ENCODE peak calls at places on chromosomes 3 and 15, in four cellular contexts. V, X, B and O are unnamed samples.

GRCh38 chr3:72426618-72427397 is 421.4 kb downstream of the SHQ1 start:
- DNase-seq in X (no peak), B (no peak), V (no peak), O (no peak)

GRCh38 chr3:30578479-30578878 is 27.9 kb upstream of the TGFBR2 start:
- DNase-seq in X (peak; percentile 64), B (no peak), V (peak; percentile 16), O (peak; percentile 25)

GRCh38 chr3:45174234-45174633 is 28.1 kb upstream of the CDCP1 start:
- DNase-seq in X (no peak), V (no peak), B (no peak), O (no peak)

GRCh38 chr3:71684752-71685151 is 40.5 kb downstream of the EIF4E3 start:
- DNase-seq in X (no peak), B (no peak), V (peak; percentile 48), O (peak; percentile 42)

GRCh38 chr3:40719660-40720287 is 195.0 kb downstream of the ZNF621 start:
- DNase-seq in B (no peak), X (no peak), V (peak; percentile 60), O (no peak)

GRCh38 chr3:184129012-184129411 is 6.1 kb upstream of the EIF2B5 start:
- DNase-seq in B (no peak), X (peak; percentile 49), V (peak; percentile 56), O (no peak)

GRCh38 chr3:127734754-127735473 is 62.2 kb downstream of the ABTB1 start:
- DNase-seq in B (no peak), V (peak; percentile 53), X (no peak), O (peak; percentile 69)

GRCh38 chr3:185715091-185715490 is 109.8 kb downstream of the IGF2BP2 start:
- DNase-seq in X (no peak), B (no peak), V (no peak), O (no peak)

GRCh38 chr15:91113036-91113435 is 13.0 kb downstream of the SV2B start:
- DNase-seq in V (no peak), X (no peak), B (no peak), O (no peak)

GRCh38 chr3:167736264-167736787 is 805 bp downstream of the SERPINI1 start:
- DNase-seq in X (no peak), V (no peak), B (no peak), O (no peak)

GRCh38 chr15:98292442-98293240 is 332.1 kb downstream of the ARRDC4 start:
- DNase-seq in X (no peak), B (no peak), V (peak; percentile 73), O (peak; percentile 37)

GRCh38 chr3:191051037-191051436 is 148.0 kb upstream of the OSTN start:
- DNase-seq in B (no peak), V (no peak), X (no peak), O (no peak)

GRCh38 chr3:52552089-52552488 is 15.7 kb downstream of the UQCC5 start:
- DNase-seq in B (no peak), X (no peak), V (no peak), O (no peak)

GRCh38 chr3:62587579-62588031 is 214.3 kb upstream of the FEZF2 start:
- DNase-seq in V (no peak), X (no peak), B (no peak), O (no peak)

GRCh38 chr15:98904466-98905048 is 103.0 kb downstream of the PGPEP1L start:
- DNase-seq in B (no peak), X (no peak), V (peak; percentile 41), O (no peak)

GRCh38 chr15:43991235-43991634 is 164.4 kb downstream of the WDR76 start:
- DNase-seq in V (no peak), B (no peak), X (no peak), O (no peak)

GRCh38 chr3:196941846-196942225 is 492 bp downstream of the NCBP2 start:
- DNase-seq in V (peak; percentile 63), B (peak; percentile 52), X (peak; percentile 70), O (peak; percentile 46)

GRCh38 chr3:141392018-141392370 is 23.7 kb downstream of the ZBTB38 start:
- DNase-seq in V (no peak), X (no peak), B (no peak), O (no peak)

GRCh38 chr3:141393151-141394076 is 25.1 kb downstream of the ZBTB38 start:
- DNase-seq in X (no peak), B (no peak), V (peak; percentile 67), O (peak; percentile 52)

GRCh38 chr3:141392416-141392815 is 24.1 kb downstream of the ZBTB38 start:
- DNase-seq in V (no peak), X (no peak), B (no peak), O (no peak)

GRCh38 chr3:141395005-141395589 is 26.8 kb downstream of the ZBTB38 start:
- DNase-seq in V (no peak), X (no peak), B (no peak), O (no peak)

DNA sequence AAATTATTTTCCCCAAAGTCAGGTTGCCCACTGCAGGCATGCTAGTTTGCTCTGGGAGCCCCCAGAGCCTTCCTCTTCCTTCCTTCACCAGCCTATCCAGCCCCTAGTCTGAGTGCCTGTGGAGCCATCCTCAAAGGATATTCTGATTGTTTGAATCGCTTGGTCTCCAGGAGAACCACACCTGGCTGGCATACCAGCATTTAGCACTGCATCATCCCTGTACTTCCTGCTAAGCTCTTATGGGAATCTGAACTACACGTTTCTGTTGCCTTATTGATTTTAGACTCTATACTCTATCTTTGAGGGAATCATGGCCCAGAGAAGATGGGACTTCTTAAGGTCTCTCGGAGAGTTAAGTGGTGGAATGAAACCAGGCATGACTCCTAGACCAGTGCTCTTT is 26.3 kb downstream of the ZBTB38 start:
- DNase-seq in B (no peak), X (no peak), V (no peak), O (no peak)
- H3K4me1 ChIP-seq in B (no peaks in the 10 kb centered on the region), X (no peaks in the 10 kb centered on the region), V (peaks cover 21% of the 10 kb centered on the region), O (peaks cover 5% of the 10 kb centered on the region)

GRCh38 chr3:64264491-64265109 is 39.3 kb upstream of the PRICKLE2 start:
- DNase-seq in V (no peak), X (no peak), B (no peak), O (no peak)

GRCh38 chr3:64267774-64268604 is 42.7 kb upstream of the PRICKLE2 start:
- DNase-seq in X (peak; percentile 63), V (peak; percentile 64), B (no peak), O (peak; percentile 88)

GRCh38 chr3:64266065-64266874 is 41.0 kb upstream of the PRICKLE2 start:
- DNase-seq in V (peak; percentile 41), X (peak; percentile 46), B (no peak), O (no peak)

GRCh38 chr3:64268926-64269325 is 43.7 kb upstream of the PRICKLE2 start:
- DNase-seq in V (no peak), B (no peak), X (no peak), O (peak; percentile 72)

GRCh38 chr3:64266983-64267382 is 41.7 kb upstream of the PRICKLE2 start:
- DNase-seq in B (no peak), V (no peak), X (no peak), O (no peak)
- H3K27ac ChIP-seq in B (no peak overlapping the region), V (peak overlapping the region; percentile 76), X (peak overlapping the region; percentile 38), O (peak overlapping the region; percentile 90)

GRCh38 chr3:26102376-26103110 is 312.7 kb downstream of the OXSM start:
- DNase-seq in V (no peak), X (no peak), B (no peak), O (no peak)
- H3K4me1 ChIP-seq in V (no peaks in the 10 kb centered on the region), X (no peaks in the 10 kb centered on the region), B (no peaks in the 10 kb centered on the region), O (peaks cover 2% of the 10 kb centered on the region)

DNA sequence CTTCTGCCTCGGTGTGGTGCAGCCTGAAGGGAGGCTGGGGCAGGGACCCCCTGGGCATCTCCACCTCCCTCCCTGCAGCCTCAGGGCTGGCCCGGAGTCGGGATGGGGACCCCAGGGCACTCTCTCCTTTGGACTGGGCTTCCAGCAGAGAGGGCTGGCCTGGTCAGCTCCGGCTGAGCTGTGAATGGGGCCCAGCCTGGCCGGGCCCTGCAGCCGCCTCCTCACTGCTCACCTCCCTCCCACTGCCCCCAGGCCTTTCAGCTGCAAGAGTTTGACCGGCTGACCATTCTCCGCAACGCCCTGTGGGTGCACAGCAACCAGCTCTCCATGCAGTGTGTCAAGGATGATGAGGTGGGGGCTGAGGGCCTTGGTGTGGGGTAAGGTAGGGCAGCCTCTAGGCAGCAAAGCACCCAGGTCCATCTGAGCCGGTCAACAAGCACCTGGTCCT is 36.0 kb downstream of the PSTPIP1 start:
- DNase-seq in X (peak; percentile 41), B (no peak), V (peak; percentile 7), O (no peak)
- H3K27ac ChIP-seq in X (no peak overlapping the region), B (peak overlapping the region; percentile 16), V (no peak overlapping the region), O (no peak overlapping the region)

GRCh38 chr3:69762790-69763229 is 23.5 kb downstream of the MITF start:
- DNase-seq in V (no peak), B (no peak), X (no peak), O (no peak)

GRCh38 chr3:69763976-69764851 is 24.9 kb downstream of the MITF start:
- DNase-seq in X (no peak), V (no peak), B (no peak), O (no peak)

GRCh38 chr3:69764861-69765260 is 25.6 kb downstream of the MITF start:
- DNase-seq in B (no peak), V (no peak), X (no peak), O (no peak)

GRCh38 chr3:69763458-69763857 is 24.2 kb downstream of the MITF start:
- DNase-seq in X (no peak), V (peak; percentile 24), B (no peak), O (no peak)

DNA sequence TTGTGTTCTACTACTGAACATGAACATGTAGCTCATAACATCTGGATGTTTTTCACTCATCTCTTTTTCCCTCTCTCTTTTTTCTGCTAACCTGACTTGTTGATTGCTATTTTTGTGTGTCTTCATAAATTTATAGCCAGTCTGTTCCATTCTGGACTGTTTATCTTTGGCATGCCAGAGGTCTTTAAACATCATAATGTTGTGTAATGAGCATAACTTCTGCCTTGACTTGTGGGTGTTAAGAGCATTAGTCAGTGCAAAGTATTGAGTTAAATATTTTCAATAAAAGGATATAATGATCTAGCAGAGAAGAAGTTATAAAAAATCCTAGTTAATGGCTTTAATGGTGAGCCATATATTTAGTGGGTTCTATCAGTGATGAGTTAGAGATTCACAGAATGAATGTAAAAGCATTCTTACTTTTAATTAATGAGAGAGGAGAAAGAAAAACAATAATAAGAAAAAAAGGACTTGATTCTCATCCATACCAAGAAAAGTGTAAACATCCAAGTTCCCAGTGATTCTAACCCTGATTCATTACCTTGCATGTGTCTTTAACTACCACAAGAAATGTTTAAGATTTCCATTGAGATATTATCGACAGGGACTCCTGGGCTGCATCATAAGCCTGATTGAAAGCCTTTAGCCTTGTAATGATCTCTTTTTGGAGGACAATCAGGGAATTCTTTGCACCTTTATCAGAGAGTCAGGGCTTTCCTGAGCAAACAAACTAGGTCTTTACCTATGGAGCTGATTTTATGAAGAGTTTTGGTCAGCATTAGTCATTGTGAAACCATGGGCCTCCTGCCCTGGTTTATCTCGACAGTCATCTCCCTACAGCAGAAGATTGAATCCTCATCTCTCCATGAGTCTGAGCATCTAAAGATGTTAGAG is 22.9 kb downstream of the MITF start:
- DNase-seq in B (no peak), V (no peak), X (no peak), O (no peak)
- H3K4me1 ChIP-seq in B (no peaks in the 10 kb centered on the region), V (peaks cover 2% of the 10 kb centered on the region), X (no peaks in the 10 kb centered on the region), O (peaks cover 8% of the 10 kb centered on the region)